ENCODE peak calls at places on chromosome 4, in five cellular contexts. One of them, this sample, is unnamed.

GRCh38 chr4:84924439-84924838 is 42.1 kb downstream of the WDFY3 start:
- DNase-seq in NCI-H510A: no peak
- DNase-seq in fibroblast of mammary gland: no peak
- DNase-seq in ovary: no peak
- DNase-seq in AG10803: no peak
- DNase-seq in this sample: no peak

GRCh38 chr4:24991015-24991414 is 39.7 kb downstream of the LGI2 start:
- DNase-seq in AG10803: peak
- DNase-seq in NCI-H510A: no peak
- DNase-seq in ovary: no peak
- DNase-seq in fibroblast of mammary gland: peak
- DNase-seq in this sample: peak

GRCh38 chr4:190017357-190018200 is 9.5 kb downstream of the FRG2 start:
- DNase-seq in AG10803: no peak
- DNase-seq in ovary: no peak
- DNase-seq in NCI-H510A: no peak
- DNase-seq in fibroblast of mammary gland: no peak
- DNase-seq in this sample: no peak

GRCh38 chr4:117085185-117085701 is at the start of gene TRAM1L1:
- DNase-seq in fibroblast of mammary gland: peak
- DNase-seq in AG10803: peak
- DNase-seq in NCI-H510A: peak
- DNase-seq in ovary: peak
- DNase-seq in this sample: peak

GRCh38 chr4:82899339-82899738 is 1.2 kb upstream of the THAP9 start:
- DNase-seq in AG10803: no peak
- DNase-seq in fibroblast of mammary gland: peak
- DNase-seq in NCI-H510A: no peak
- DNase-seq in ovary: no peak
- DNase-seq in this sample: peak

GRCh38 chr4:164876680-164877324 is at the start of gene APELA:
- DNase-seq in AG10803: peak
- DNase-seq in fibroblast of mammary gland: no peak
- DNase-seq in ovary: no peak
- DNase-seq in NCI-H510A: peak
- DNase-seq in this sample: no peak

GRCh38 chr4:173056708-173057107 is 111.9 kb upstream of the GALNT7 start:
- DNase-seq in ovary: no peak
- DNase-seq in fibroblast of mammary gland: no peak
- DNase-seq in NCI-H510A: no peak
- DNase-seq in AG10803: no peak
- DNase-seq in this sample: no peak

GRCh38 chr4:40990202-40990898 is 224.0 kb downstream of the APBB2 start:
- DNase-seq in AG10803: peak
- DNase-seq in NCI-H510A: no peak
- DNase-seq in ovary: no peak
- DNase-seq in fibroblast of mammary gland: peak
- DNase-seq in this sample: peak

GRCh38 chr4:154939851-154940250 is 158.8 kb downstream of the RBM46 start:
- DNase-seq in AG10803: no peak
- DNase-seq in ovary: no peak
- DNase-seq in fibroblast of mammary gland: no peak
- DNase-seq in NCI-H510A: no peak
- DNase-seq in this sample: no peak

GRCh38 chr4:1767770-1768366 is 25.2 kb upstream of the FGFR3 start:
- DNase-seq in AG10803: peak
- DNase-seq in NCI-H510A: peak
- DNase-seq in ovary: no peak
- DNase-seq in fibroblast of mammary gland: peak
- DNase-seq in this sample: peak

GRCh38 chr4:79466621-79467020 is 58.6 kb upstream of the GK2 start:
- DNase-seq in ovary: no peak
- DNase-seq in NCI-H510A: no peak
- DNase-seq in AG10803: no peak
- DNase-seq in fibroblast of mammary gland: peak
- DNase-seq in this sample: no peak

GRCh38 chr4:123250843-123251242 is 145.8 kb upstream of the SPRY1 start:
- DNase-seq in fibroblast of mammary gland: peak
- DNase-seq in ovary: peak
- DNase-seq in NCI-H510A: no peak
- DNase-seq in AG10803: peak
- DNase-seq in this sample: peak

GRCh38 chr4:109873791-109874514 is 26.0 kb downstream of the LRIT3 start:
- DNase-seq in ovary: no peak
- DNase-seq in fibroblast of mammary gland: peak
- DNase-seq in AG10803: peak
- DNase-seq in NCI-H510A: no peak
- DNase-seq in this sample: peak

GRCh38 chr4:98586634-98587354 is 71.6 kb downstream of the TSPAN5 start:
- DNase-seq in ovary: no peak
- DNase-seq in AG10803: no peak
- DNase-seq in NCI-H510A: no peak
- DNase-seq in fibroblast of mammary gland: no peak
- DNase-seq in this sample: no peak

GRCh38 chr4:42706086-42706485 is 49.2 kb upstream of the ATP8A1 start:
- DNase-seq in ovary: no peak
- DNase-seq in fibroblast of mammary gland: no peak
- DNase-seq in NCI-H510A: no peak
- DNase-seq in AG10803: no peak
- DNase-seq in this sample: no peak

GRCh38 chr4:6470502-6471302 is 1.7 kb downstream of the PPP2R2C start:
- DNase-seq in NCI-H510A: no peak
- DNase-seq in AG10803: peak
- DNase-seq in ovary: peak
- DNase-seq in fibroblast of mammary gland: peak
- DNase-seq in this sample: peak

GRCh38 chr4:6991771-6992557 is 51.2 kb upstream of the TADA2B start:
- DNase-seq in AG10803: peak
- DNase-seq in NCI-H510A: no peak
- DNase-seq in ovary: peak
- DNase-seq in fibroblast of mammary gland: peak
- DNase-seq in this sample: peak

GRCh38 chr4:76896731-76897521 is 1.0 kb downstream of the SOWAHB start:
- DNase-seq in fibroblast of mammary gland: no peak
- DNase-seq in ovary: peak
- DNase-seq in AG10803: peak
- DNase-seq in NCI-H510A: no peak
- DNase-seq in this sample: peak

GRCh38 chr4:113502476-113502875 is 259.1 kb downstream of the CAMK2D start:
- DNase-seq in NCI-H510A: no peak
- DNase-seq in ovary: no peak
- DNase-seq in fibroblast of mammary gland: peak
- DNase-seq in AG10803: peak
- DNase-seq in this sample: peak

GRCh38 chr4:82626251-82626868 is 64.6 kb upstream of the TMEM150C start:
- DNase-seq in AG10803: no peak
- DNase-seq in fibroblast of mammary gland: no peak
- DNase-seq in NCI-H510A: no peak
- DNase-seq in ovary: no peak
- DNase-seq in this sample: no peak

GRCh38 chr4:5206391-5206790 is 155.1 kb downstream of the STK32B start:
- DNase-seq in AG10803: peak
- DNase-seq in ovary: no peak
- DNase-seq in NCI-H510A: no peak
- DNase-seq in fibroblast of mammary gland: peak
- DNase-seq in this sample: no peak

GRCh38 chr4:29320947-29321583 is 1399.1 kb upstream of the PCDH7 start:
- DNase-seq in NCI-H510A: no peak
- DNase-seq in fibroblast of mammary gland: no peak
- DNase-seq in ovary: no peak
- DNase-seq in AG10803: no peak
- DNase-seq in this sample: no peak

GRCh38 chr4:10879411-10880110 is 195.0 kb upstream of the CLNK start:
- DNase-seq in NCI-H510A: no peak
- DNase-seq in ovary: no peak
- DNase-seq in fibroblast of mammary gland: peak
- DNase-seq in AG10803: no peak
- DNase-seq in this sample: peak

GRCh38 chr4:4831825-4832224 is 27.6 kb upstream of the MSX1 start:
- DNase-seq in fibroblast of mammary gland: no peak
- DNase-seq in AG10803: no peak
- DNase-seq in ovary: no peak
- DNase-seq in NCI-H510A: no peak
- DNase-seq in this sample: no peak

GRCh38 chr4:14853186-14853946 is 148.9 kb upstream of the CPEB2 start:
- DNase-seq in fibroblast of mammary gland: peak
- DNase-seq in AG10803: peak
- DNase-seq in NCI-H510A: no peak
- DNase-seq in ovary: no peak
- DNase-seq in this sample: peak

GRCh38 chr4:139700568-139700967 is 34.9 kb downstream of the MGST2 start:
- DNase-seq in fibroblast of mammary gland: no peak
- DNase-seq in ovary: no peak
- DNase-seq in NCI-H510A: no peak
- DNase-seq in AG10803: no peak
- DNase-seq in this sample: no peak

GRCh38 chr4:7460591-7460990 is 25.9 kb upstream of the PSAPL1 start:
- DNase-seq in AG10803: peak
- DNase-seq in fibroblast of mammary gland: peak
- DNase-seq in NCI-H510A: no peak
- DNase-seq in ovary: peak
- DNase-seq in this sample: peak

GRCh38 chr4:118991686-118992085 is 103.0 kb downstream of the SYNPO2 start:
- DNase-seq in ovary: no peak
- DNase-seq in AG10803: no peak
- DNase-seq in fibroblast of mammary gland: no peak
- DNase-seq in NCI-H510A: no peak
- DNase-seq in this sample: no peak

GRCh38 chr4:33316033-33316432 is 2595.9 kb downstream of the PCDH7 start:
- DNase-seq in fibroblast of mammary gland: peak
- DNase-seq in AG10803: no peak
- DNase-seq in ovary: no peak
- DNase-seq in NCI-H510A: no peak
- DNase-seq in this sample: no peak

GRCh38 chr4:148649669-148650331 is 207.6 kb upstream of the NR3C2 start:
- DNase-seq in NCI-H510A: no peak
- DNase-seq in fibroblast of mammary gland: peak
- DNase-seq in AG10803: peak
- DNase-seq in ovary: no peak
- DNase-seq in this sample: peak

GRCh38 chr4:130147618-130148017 is 1051.7 kb downstream of the C4orf33 start:
- DNase-seq in ovary: no peak
- DNase-seq in AG10803: no peak
- DNase-seq in NCI-H510A: no peak
- DNase-seq in fibroblast of mammary gland: no peak
- DNase-seq in this sample: no peak

GRCh38 chr4:119692001-119692400 is 63.4 kb upstream of the PDE5A start:
- DNase-seq in fibroblast of mammary gland: peak
- DNase-seq in ovary: no peak
- DNase-seq in NCI-H510A: no peak
- DNase-seq in AG10803: peak
- DNase-seq in this sample: peak

GRCh38 chr4:78293841-78294301 is 236.7 kb downstream of the FRAS1 start:
- DNase-seq in ovary: no peak
- DNase-seq in AG10803: peak
- DNase-seq in fibroblast of mammary gland: peak
- DNase-seq in NCI-H510A: no peak
- DNase-seq in this sample: peak

GRCh38 chr4:71270901-71271300 is 67.9 kb upstream of the SLC4A4 start:
- DNase-seq in NCI-H510A: no peak
- DNase-seq in fibroblast of mammary gland: peak
- DNase-seq in ovary: no peak
- DNase-seq in AG10803: no peak
- DNase-seq in this sample: peak

This sample was measured in choroid plexus epithelial cell.